ENCODE peak calls at places on chromosomes 1 and 21, in nine cellular contexts. One of them, this sample, is unnamed.

GRCh38 chr1:245771521-245772281 is 616.9 kb downstream of the KIF26B start:
- DNase-seq in IMR-90: peak
- DNase-seq in naive thymus-derived CD4-positive, alpha-beta T cell: no peak
- DNase-seq in T-helper 1 cell: no peak
- DNase-seq in ELF-1: no peak
- DNase-seq in uterus: no peak
- DNase-seq in stimulated activated CD8-positive, alpha-beta memory T cell treated with anti-CD3 and anti-CD28 coated beads, Interleukin-15, amount 100 ng/mL, for 1 hour: no peak
- DNase-seq in naive thymus-derived CD8-positive, alpha-beta T cell: no peak
- DNase-seq in ovary: no peak
- DNase-seq in this sample: no peak

GRCh38 chr1:226679853-226680516 is 59.1 kb downstream of the ITPKB start:
- DNase-seq in T-helper 1 cell: peak
- DNase-seq in ovary: peak
- DNase-seq in naive thymus-derived CD8-positive, alpha-beta T cell: peak
- DNase-seq in ELF-1: peak
- DNase-seq in IMR-90: peak
- DNase-seq in uterus: peak
- DNase-seq in naive thymus-derived CD4-positive, alpha-beta T cell: peak
- DNase-seq in stimulated activated CD8-positive, alpha-beta memory T cell treated with anti-CD3 and anti-CD28 coated beads, Interleukin-15, amount 100 ng/mL, for 1 hour: peak
- DNase-seq in this sample: peak

GRCh38 chr1:207933205-207933800 is 22.4 kb upstream of the CD34 start:
- DNase-seq in naive thymus-derived CD4-positive, alpha-beta T cell: no peak
- DNase-seq in ELF-1: no peak
- DNase-seq in uterus: no peak
- DNase-seq in T-helper 1 cell: no peak
- DNase-seq in stimulated activated CD8-positive, alpha-beta memory T cell treated with anti-CD3 and anti-CD28 coated beads, Interleukin-15, amount 100 ng/mL, for 1 hour: no peak
- DNase-seq in naive thymus-derived CD8-positive, alpha-beta T cell: no peak
- DNase-seq in ovary: no peak
- DNase-seq in IMR-90: no peak
- DNase-seq in this sample: no peak

GRCh38 chr1:1349256-1350012 is at the start of gene DVL1:
- DNase-seq in ovary: peak
- DNase-seq in naive thymus-derived CD8-positive, alpha-beta T cell: peak
- DNase-seq in naive thymus-derived CD4-positive, alpha-beta T cell: peak
- DNase-seq in IMR-90: peak
- DNase-seq in T-helper 1 cell: peak
- DNase-seq in uterus: peak
- DNase-seq in ELF-1: peak
- DNase-seq in stimulated activated CD8-positive, alpha-beta memory T cell treated with anti-CD3 and anti-CD28 coated beads, Interleukin-15, amount 100 ng/mL, for 1 hour: peak
- DNase-seq in this sample: no peak

GRCh38 chr1:42419449-42419848 is 36.4 kb downstream of the ZMYND12 start:
- DNase-seq in ovary: no peak
- DNase-seq in stimulated activated CD8-positive, alpha-beta memory T cell treated with anti-CD3 and anti-CD28 coated beads, Interleukin-15, amount 100 ng/mL, for 1 hour: no peak
- DNase-seq in naive thymus-derived CD4-positive, alpha-beta T cell: no peak
- DNase-seq in IMR-90: no peak
- DNase-seq in ELF-1: no peak
- DNase-seq in uterus: peak
- DNase-seq in naive thymus-derived CD8-positive, alpha-beta T cell: no peak
- DNase-seq in T-helper 1 cell: no peak
- DNase-seq in this sample: no peak

GRCh38 chr1:66436378-66437135 is 97.4 kb upstream of the SGIP1 start:
- DNase-seq in ELF-1: peak
- DNase-seq in IMR-90: peak
- DNase-seq in stimulated activated CD8-positive, alpha-beta memory T cell treated with anti-CD3 and anti-CD28 coated beads, Interleukin-15, amount 100 ng/mL, for 1 hour: no peak
- DNase-seq in ovary: no peak
- DNase-seq in naive thymus-derived CD4-positive, alpha-beta T cell: no peak
- DNase-seq in naive thymus-derived CD8-positive, alpha-beta T cell: no peak
- DNase-seq in uterus: no peak
- DNase-seq in T-helper 1 cell: no peak
- DNase-seq in this sample: no peak

GRCh38 chr1:156021954-156022353 is 1.2 kb upstream of the SSR2 start:
- DNase-seq in T-helper 1 cell: no peak
- DNase-seq in naive thymus-derived CD8-positive, alpha-beta T cell: no peak
- DNase-seq in IMR-90: no peak
- DNase-seq in ovary: no peak
- DNase-seq in stimulated activated CD8-positive, alpha-beta memory T cell treated with anti-CD3 and anti-CD28 coated beads, Interleukin-15, amount 100 ng/mL, for 1 hour: no peak
- DNase-seq in naive thymus-derived CD4-positive, alpha-beta T cell: no peak
- DNase-seq in ELF-1: no peak
- DNase-seq in uterus: no peak
- DNase-seq in this sample: no peak

GRCh38 chr21:23160914-23161313 is 2162.7 kb downstream of the NCAM2 start:
- DNase-seq in ELF-1: no peak
- DNase-seq in T-helper 1 cell: no peak
- DNase-seq in IMR-90: no peak
- DNase-seq in naive thymus-derived CD8-positive, alpha-beta T cell: no peak
- DNase-seq in ovary: no peak
- DNase-seq in uterus: no peak
- DNase-seq in stimulated activated CD8-positive, alpha-beta memory T cell treated with anti-CD3 and anti-CD28 coated beads, Interleukin-15, amount 100 ng/mL, for 1 hour: no peak
- DNase-seq in naive thymus-derived CD4-positive, alpha-beta T cell: no peak
- DNase-seq in this sample: no peak

GRCh38 chr1:163240705-163241104 is 38.0 kb upstream of the RGS5 start:
- DNase-seq in ovary: no peak
- DNase-seq in T-helper 1 cell: no peak
- DNase-seq in IMR-90: no peak
- DNase-seq in uterus: no peak
- DNase-seq in naive thymus-derived CD4-positive, alpha-beta T cell: no peak
- DNase-seq in naive thymus-derived CD8-positive, alpha-beta T cell: no peak
- DNase-seq in ELF-1: no peak
- DNase-seq in stimulated activated CD8-positive, alpha-beta memory T cell treated with anti-CD3 and anti-CD28 coated beads, Interleukin-15, amount 100 ng/mL, for 1 hour: no peak
- DNase-seq in this sample: no peak

GRCh38 chr1:48677306-48678287 is 99.1 kb downstream of the BEND5 start:
- DNase-seq in IMR-90: peak
- DNase-seq in naive thymus-derived CD8-positive, alpha-beta T cell: peak
- DNase-seq in stimulated activated CD8-positive, alpha-beta memory T cell treated with anti-CD3 and anti-CD28 coated beads, Interleukin-15, amount 100 ng/mL, for 1 hour: peak
- DNase-seq in T-helper 1 cell: no peak
- DNase-seq in ovary: peak
- DNase-seq in naive thymus-derived CD4-positive, alpha-beta T cell: peak
- DNase-seq in ELF-1: peak
- DNase-seq in uterus: peak
- DNase-seq in this sample: peak

GRCh38 chr1:35264861-35265260 is 3.6 kb upstream of the ZMYM4 start:
- DNase-seq in uterus: no peak
- DNase-seq in ELF-1: peak
- DNase-seq in stimulated activated CD8-positive, alpha-beta memory T cell treated with anti-CD3 and anti-CD28 coated beads, Interleukin-15, amount 100 ng/mL, for 1 hour: no peak
- DNase-seq in ovary: peak
- DNase-seq in IMR-90: peak
- DNase-seq in naive thymus-derived CD4-positive, alpha-beta T cell: no peak
- DNase-seq in T-helper 1 cell: no peak
- DNase-seq in naive thymus-derived CD8-positive, alpha-beta T cell: no peak
- DNase-seq in this sample: peak

GRCh38 chr1:9892563-9893528 is 17.2 kb downstream of the CTNNBIP1 start:
- DNase-seq in naive thymus-derived CD8-positive, alpha-beta T cell: no peak
- DNase-seq in ovary: no peak
- DNase-seq in naive thymus-derived CD4-positive, alpha-beta T cell: no peak
- DNase-seq in stimulated activated CD8-positive, alpha-beta memory T cell treated with anti-CD3 and anti-CD28 coated beads, Interleukin-15, amount 100 ng/mL, for 1 hour: no peak
- DNase-seq in IMR-90: peak
- DNase-seq in uterus: no peak
- DNase-seq in ELF-1: no peak
- DNase-seq in T-helper 1 cell: no peak
- DNase-seq in this sample: no peak